ENCODE peak calls at places on chromosomes 11 and 22, in seven cellular contexts. X, H, A, V, M, O and I are unnamed samples.

GRCh38 chr11:62983536-62984199 is 1.1 kb downstream of the SLC22A6 start:
- DNase-seq in H (no peak), M (no peak), V (no peak), O (no peak), X (no peak), A (no peak), I (no peak)

GRCh38 chr11:116727990-116728389 is 44.8 kb downstream of the BUD13 start:
- DNase-seq in X (no peak), A (no peak), V (no peak), O (no peak), M (no peak), H (no peak), I (no peak)

GRCh38 chr22:38872831-38873248 is 824 bp upstream of the CBX6 start:
- DNase-seq in M (peak), X (peak), V (peak), O (no peak), A (no peak), H (no peak), I (peak)

GRCh38 chr11:125933030-125933813 is 12.6 kb upstream of the VSIG10L2 start:
- DNase-seq in M (no peak), H (peak), X (no peak), V (peak), O (no peak), A (no peak), I (no peak)

GRCh38 chr11:36699271-36699670 is 101.2 kb upstream of the RAG2 start:
- DNase-seq in O (no peak), A (no peak), H (no peak), M (no peak), V (no peak), X (no peak), I (no peak)

GRCh38 chr11:115916596-115916995 is 412.4 kb upstream of the CADM1 start:
- DNase-seq in M (no peak), H (no peak), O (no peak), X (no peak), V (no peak), A (no peak), I (no peak)

GRCh38 chr11:65430406-65431217 is 8.0 kb downstream of the NEAT1 start:
- DNase-seq in O (no peak), V (peak), M (no peak), X (peak), A (peak), H (peak), I (peak)

GRCh38 chr11:64037027-64037633 is 1.4 kb downstream of the FLRT1 start:
- DNase-seq in V (no peak), H (peak), A (no peak), X (no peak), M (no peak), O (no peak), I (no peak)

GRCh38 chr22:47836957-47837356 is 1074.5 kb downstream of the TBC1D22A start:
- DNase-seq in M (no peak), O (no peak), X (peak), A (no peak), H (no peak), V (no peak), I (no peak)

GRCh38 chr22:41052661-41053490 is 39.5 kb upstream of the EP300 start:
- DNase-seq in O (no peak), H (no peak), M (no peak), X (peak), A (no peak), V (no peak), I (no peak)

GRCh38 chr22:49157529-49158339 is 669.9 kb downstream of the BRD1 start:
- DNase-seq in M (no peak), O (no peak), H (no peak), V (no peak), X (no peak), A (no peak), I (no peak)

GRCh38 chr22:20155330-20156041 is 4.6 kb upstream of the CCDC188 start:
- DNase-seq in A (no peak), H (no peak), V (peak), X (peak), O (no peak), M (peak), I (peak)

GRCh38 chr11:93199616-93200015 is 1.8 kb upstream of the SLC36A4 start:
- DNase-seq in A (no peak), V (no peak), M (no peak), O (no peak), X (no peak), H (no peak), I (peak)

GRCh38 chr22:19175026-19175601 is 3.4 kb downstream of the SLC25A1 start:
- DNase-seq in H (no peak), X (no peak), O (no peak), M (no peak), A (no peak), V (no peak), I (no peak)

GRCh38 chr22:24807284-24807950 is 1.4 kb downstream of the SGSM1 start:
- DNase-seq in X (no peak), A (no peak), O (no peak), H (no peak), M (no peak), V (no peak), I (no peak)

GRCh38 chr22:37403267-37403960 is 23.9 kb downstream of the ELFN2 start:
- DNase-seq in A (no peak), X (no peak), H (no peak), V (no peak), O (no peak), M (no peak), I (no peak)

GRCh38 chr11:29317669-29318068 is 699.2 kb downstream of the KCNA4 start:
- DNase-seq in A (no peak), H (no peak), O (no peak), X (peak), V (no peak), M (no peak), I (no peak)

GRCh38 chr22:37179126-37179470 is 8.9 kb downstream of the C1QTNF6 start:
- DNase-seq in H (no peak), V (no peak), A (no peak), X (no peak), M (no peak), O (no peak), I (no peak)

GRCh38 chr22:42970029-42970428 is 44.9 kb downstream of the PACSIN2 start:
- DNase-seq in X (no peak), M (no peak), O (no peak), H (peak), A (no peak), V (peak), I (no peak)

GRCh38 chr11:16776716-16777115 is 38.3 kb downstream of the C11orf58 start:
- DNase-seq in X (peak), H (no peak), O (no peak), V (no peak), A (no peak), M (no peak), I (no peak)

GRCh38 chr11:36229091-36229490 is 60.1 kb downstream of the COMMD9 start:
- DNase-seq in V (no peak), H (no peak), M (no peak), O (no peak), A (no peak), X (no peak), I (no peak)

GRCh38 chr22:23089010-23089409 is 18.7 kb downstream of the GNAZ start:
- DNase-seq in X (no peak), M (no peak), O (no peak), A (no peak), V (no peak), H (no peak), I (no peak)

GRCh38 chr11:77602385-77603105 is 12.8 kb downstream of the AQP11 start:
- DNase-seq in X (peak), A (no peak), O (peak), H (no peak), M (no peak), V (no peak), I (no peak)

GRCh38 chr11:19686234-19686633 is 26.4 kb upstream of the NAV2 start:
- DNase-seq in O (no peak), H (no peak), A (no peak), X (no peak), M (no peak), V (no peak), I (no peak)

GRCh38 chr11:82733444-82734119 is at the start of gene FAM181B:
- DNase-seq in O (no peak), X (no peak), A (peak), H (peak), M (peak), V (peak), I (peak)

GRCh38 chr11:17386331-17387084 is 2.0 kb downstream of the KCNJ11 start:
- DNase-seq in X (peak), H (peak), M (peak), V (peak), O (no peak), A (no peak), I (peak)

GRCh38 chr11:130103296-130103814 is 33.7 kb downstream of the APLP2 start:
- DNase-seq in M (no peak), X (peak), A (no peak), V (no peak), H (no peak), O (peak), I (peak)

GRCh38 chr11:111918390-111919256 is at the start of gene C11orf52:
- DNase-seq in M (no peak), O (no peak), X (no peak), H (no peak), A (no peak), V (no peak), I (no peak)

GRCh38 chr11:89184021-89184420 is 6.3 kb downstream of the TYR start:
- DNase-seq in A (no peak), M (no peak), X (peak), V (no peak), H (no peak), O (no peak), I (no peak)

GRCh38 chr22:35995772-35996171 is 32.9 kb downstream of the RBFOX2 start:
- DNase-seq in X (peak), O (peak), M (no peak), V (no peak), A (no peak), H (no peak), I (no peak)

GRCh38 chr11:25309818-25310217 is 813.0 kb downstream of the LUZP2 start:
- DNase-seq in V (no peak), H (no peak), M (no peak), X (no peak), O (no peak), A (no peak), I (no peak)